ENCODE peak calls at places on chromosomes 12 and 14, in five cellular contexts. L, Q, F, S and N are unnamed samples.

GRCh38 chr12:41932028-41932427 is 212.6 kb downstream of the GXYLT1 start:
- DNase-seq in L (no peak), Q (no peak), F (no peak), S (no peak), N (no peak)

GRCh38 chr12:59182191-59182590 is 261.9 kb upstream of the LRIG3 start:
- DNase-seq in L (no peak), Q (no peak), F (no peak), S (no peak), N (no peak)

GRCh38 chr14:91017011-91017410 is 43.4 kb downstream of the RPS6KA5 start:
- DNase-seq in L (no peak), Q (no peak), F (no peak), S (no peak), N (no peak)

GRCh38 chr12:3293446-3294161 is 197.4 kb upstream of the PRMT8 start:
- DNase-seq in L (no peak), Q (no peak), F (no peak), S (peak; percentile 55), N (no peak)

GRCh38 chr14:104350463-104351185 is 212.2 kb downstream of the KIF26A start:
- DNase-seq in L (peak; percentile 6), Q (peak; percentile 32), F (no peak), S (no peak), N (no peak)

GRCh38 chr12:30726647-30727046 is 28.1 kb downstream of the CAPRIN2 start:
- DNase-seq in L (no peak), Q (no peak), F (no peak), S (no peak), N (no peak)

GRCh38 chr12:70840966-70841365 is 79.6 kb downstream of the PTPRR start:
- DNase-seq in L (no peak), Q (no peak), F (no peak), S (no peak), N (no peak)

GRCh38 chr14:55624913-55625312 is 44.9 kb downstream of the KTN1 start:
- DNase-seq in L (no peak), Q (no peak), F (no peak), S (no peak), N (no peak)

GRCh38 chr12:113010701-113011100 is 32.4 kb downstream of the OAS2 start:
- DNase-seq in L (no peak), Q (no peak), F (no peak), S (no peak), N (no peak)

GRCh38 chr14:94001501-94002396 is 4.6 kb downstream of the CCDC197 start:
- DNase-seq in L (peak; percentile 76), Q (peak; percentile 62), F (peak; percentile 80), S (peak; percentile 67), N (peak; percentile 45)

GRCh38 chr12:122963928-122964240 is 2.4 kb downstream of the ABCB9 start:
- DNase-seq in L (no peak), Q (peak; percentile 37), F (peak; percentile 26), S (peak; percentile 59), N (no peak)

GRCh38 chr14:91780452-91780851 is 48.6 kb upstream of the CATSPERB start:
- DNase-seq in L (no peak), Q (no peak), F (no peak), S (no peak), N (no peak)

GRCh38 chr14:68229423-68229831 is 409.8 kb downstream of the RAD51B start:
- DNase-seq in L (no peak), Q (no peak), F (no peak), S (no peak), N (no peak)

GRCh38 chr12:23127701-23128100 is 502.7 kb downstream of the ETNK1 start:
- DNase-seq in L (no peak), Q (no peak), F (no peak), S (no peak), N (no peak)

GRCh38 chr12:68140576-68140975 is 19.0 kb downstream of the IFNG start:
- DNase-seq in L (no peak), Q (no peak), F (no peak), S (no peak), N (no peak)

GRCh38 chr14:54686219-54686870 is 119.4 kb downstream of the SAMD4A start:
- DNase-seq in L (peak; percentile 70), Q (no peak), F (no peak), S (peak; percentile 91), N (no peak)

GRCh38 chr12:106305376-106305775 is 2.8 kb downstream of the TCP11L2 start:
- DNase-seq in L (peak; percentile 73), Q (no peak), F (no peak), S (peak; percentile 32), N (no peak)

GRCh38 chr12:46303039-46303666 is 34.3 kb upstream of the SLC38A1 start:
- DNase-seq in L (peak; percentile 19), Q (no peak), F (no peak), S (peak; percentile 33), N (peak; percentile 48)

GRCh38 chr14:51575225-51576111 is 76.2 kb upstream of the FRMD6 start:
- DNase-seq in L (no peak), Q (no peak), F (no peak), S (peak; percentile 39), N (no peak)

GRCh38 chr12:113479193-113479577 is 7.5 kb upstream of the LHX5 start:
- DNase-seq in L (no peak), Q (no peak), F (no peak), S (no peak), N (no peak)

GRCh38 chr12:27922591-27923139 is 49.9 kb downstream of the PTHLH start:
- DNase-seq in L (no peak), Q (no peak), F (no peak), S (peak; percentile 66), N (no peak)

DNA sequence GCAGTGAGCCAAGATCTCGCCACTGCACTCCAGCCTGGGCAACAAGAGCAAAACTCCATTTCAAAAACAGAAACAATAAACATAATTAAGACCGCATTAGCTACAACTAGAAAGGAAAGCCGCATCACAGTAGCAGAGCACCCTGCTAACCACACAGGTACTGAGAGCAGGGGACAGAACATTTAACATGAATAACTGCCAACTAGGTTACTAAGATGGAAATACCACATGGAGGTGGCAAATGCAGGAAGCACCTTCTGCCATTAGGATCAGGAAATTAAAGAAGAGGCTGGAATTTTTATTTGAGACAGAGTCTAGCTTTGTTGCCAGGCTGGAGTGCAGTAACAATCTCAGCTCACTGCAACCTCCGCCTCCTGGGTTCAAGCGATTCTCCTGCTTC is 41.9 kb downstream of the CDC42BPB start:
- DNase-seq in L (no peak), Q (no peak), F (peak; percentile 3), S (no peak), N (no peak)
- H3K27ac ChIP-seq in L (no peak overlapping the region), Q (no peak overlapping the region), F (no peak overlapping the region), S (no peak overlapping the region), N (no peak overlapping the region)

DNA sequence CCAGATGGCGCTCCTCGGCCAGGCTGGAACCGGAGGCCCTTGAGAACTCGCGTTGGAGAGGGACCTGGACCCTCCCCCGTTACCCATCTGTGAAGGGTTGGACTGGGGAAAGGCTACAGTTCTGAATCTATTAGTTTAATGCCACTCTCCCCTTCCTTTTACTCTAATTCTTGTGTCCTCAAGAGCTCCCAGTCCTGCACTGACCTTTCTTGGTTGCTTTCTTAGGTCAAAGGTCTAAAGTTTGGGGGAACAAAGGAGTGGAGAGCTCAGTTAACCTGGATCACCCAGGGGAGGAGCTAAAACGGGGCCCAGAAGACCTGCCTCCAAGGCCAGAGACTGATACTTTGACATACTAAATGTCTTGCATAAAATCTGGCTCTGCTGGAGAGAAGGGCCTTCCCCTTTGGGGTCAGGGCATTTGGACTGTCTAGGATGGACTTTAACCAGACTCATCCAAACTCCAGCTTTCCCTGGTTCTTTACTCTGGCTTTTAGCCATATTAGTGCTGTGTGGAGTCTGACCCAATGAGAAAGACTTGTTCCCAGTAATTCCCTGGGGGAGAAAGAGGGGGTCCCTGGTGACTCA is 923 bp upstream of the MLF2 start:
- DNase-seq in L (no peak), Q (no peak), F (no peak), S (no peak), N (no peak)
- TF ChIP-seq CTCF in L (peak; percentile 98), Q (peak; percentile 34), F (no peak), S (peak; percentile 99), N (peak; percentile 50)

GRCh38 chr12:53955776-53956250 is 1.1 kb downstream of the HOXC12 start:
- DNase-seq in L (no peak), Q (no peak), F (no peak), S (no peak), N (no peak)

GRCh38 chr12:53953831-53954693 is 641 bp upstream of the HOXC12 start:
- DNase-seq in L (no peak), Q (no peak), F (no peak), S (no peak), N (no peak)

GRCh38 chr12:53955036-53955775 is 503 bp downstream of the HOXC12 start:
- DNase-seq in L (no peak), Q (no peak), F (no peak), S (no peak), N (no peak)

GRCh38 chr12:53952871-53953734 is 1.6 kb upstream of the HOXC12 start:
- DNase-seq in L (no peak), Q (no peak), F (peak; percentile 88), S (no peak), N (no peak)

GRCh38 chr12:53954694-53955035 is at the start of gene HOXC12:
- DNase-seq in L (no peak), Q (no peak), F (no peak), S (no peak), N (no peak)
- H3K27me3 ChIP-seq in L (peaks cover 100% of the 10 kb centered on the region), Q (peaks cover 100% of the 10 kb centered on the region), F (peaks cover 99% of the 10 kb centered on the region), S (peaks cover 96% of the 10 kb centered on the region), N (peaks cover 99% of the 10 kb centered on the region)

DNA sequence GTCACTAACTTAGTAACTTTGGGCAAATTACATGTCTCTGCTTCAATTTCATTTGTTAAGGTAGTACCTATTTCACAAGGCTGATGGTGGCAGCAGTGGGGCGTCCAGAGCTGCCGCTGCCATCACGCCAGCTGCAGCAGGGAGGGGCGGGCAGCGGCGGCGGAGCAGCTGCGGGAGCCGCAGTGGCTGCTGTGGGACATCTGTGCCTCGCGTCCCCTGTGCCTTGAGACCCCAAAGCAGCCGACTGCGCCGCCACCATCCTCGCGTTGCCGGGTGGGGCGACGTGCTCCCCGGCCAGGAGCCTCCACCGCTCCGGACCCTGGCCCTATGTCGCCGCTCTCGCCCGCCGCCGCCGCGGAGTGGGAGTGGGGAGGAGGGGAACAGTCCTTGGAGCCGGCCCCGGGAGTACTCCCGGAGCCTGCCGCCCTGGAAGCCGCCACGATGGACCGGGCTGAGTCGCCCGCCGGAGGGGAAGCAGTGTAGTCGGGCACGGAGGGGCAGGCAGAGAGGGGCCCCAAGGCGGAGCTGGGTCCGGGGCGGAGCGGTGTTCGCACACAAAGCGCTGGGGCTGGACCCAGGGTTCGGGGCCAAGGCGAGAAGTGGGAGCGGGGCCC is 51.4 kb downstream of the A2M start:
- DNase-seq in L (peak; percentile 57), Q (peak; percentile 63), F (peak; percentile 82), S (peak; percentile 10), N (peak; percentile 52)
- H3K27ac ChIP-seq in L (peak overlapping the region; percentile 97), Q (peak overlapping the region; percentile 99), F (no peak overlapping the region), S (peak overlapping the region; percentile 46), N (no peak overlapping the region)

GRCh38 chr12:44875954-44876553 is at the start of gene NELL2:
- DNase-seq in L (no peak), Q (no peak), F (peak; percentile 92), S (no peak), N (peak; percentile 63)

GRCh38 chr12:44876554-44877275 is 600 bp upstream of the NELL2 start:
- DNase-seq in L (no peak), Q (no peak), F (peak; percentile 88), S (no peak), N (peak; percentile 47)

GRCh38 chr12:44874981-44875416 is 1.1 kb downstream of the NELL2 start:
- DNase-seq in L (no peak), Q (no peak), F (peak; percentile 57), S (no peak), N (peak; percentile 16)

GRCh38 chr12:44875417-44875953 is 630 bp downstream of the NELL2 start:
- DNase-seq in L (no peak), Q (no peak), F (peak; percentile 64), S (no peak), N (peak; percentile 10)

GRCh38 chr12:44873898-44874297 is 2.2 kb downstream of the NELL2 start:
- DNase-seq in L (no peak), Q (no peak), F (no peak), S (peak; percentile 4), N (no peak)
- TF ChIP-seq CTCF in L (no peak), Q (no peak), F (peak; percentile 51), S (no peak), N (peak; percentile 68)